ENCODE peak calls at places on chromosomes 5 and 9, in seven cellular contexts. Y is PC-3, G is fibroblast of lung, J is GM23248, D is MM.1S, V is HCT116, E is hepatocyte. N is an unnamed sample.

GRCh38 chr5:77312411-77312810 is 101.9 kb downstream of the PDE8B start:
- DNase-seq in V (no peak), G (peak), Y (peak), E (no peak), D (no peak), J (peak), N (no peak)

GRCh38 chr5:132387649-132388117 is 18.2 kb downstream of the SLC22A5 start:
- DNase-seq in D (no peak), E (peak), Y (peak), J (peak), V (peak), G (peak), N (peak)

GRCh38 chr9:114282104-114282485 is 40.8 kb upstream of the ORM1 start:
- DNase-seq in V (no peak), G (no peak), Y (no peak), D (no peak), J (no peak), E (no peak), N (no peak)

GRCh38 chr9:115132648-115133047 is 14.7 kb upstream of the TNC start:
- DNase-seq in D (no peak), V (no peak), G (peak), E (no peak), Y (no peak), J (no peak), N (no peak)

GRCh38 chr5:40223884-40224402 is 455.8 kb upstream of the PTGER4 start:
- DNase-seq in V (no peak), E (no peak), G (peak), D (peak), J (peak), Y (peak), N (peak)

GRCh38 chr5:137502632-137503031 is 3.5 kb upstream of the SPOCK1 start:
- DNase-seq in Y (no peak), J (no peak), E (no peak), V (no peak), G (no peak), D (no peak), N (no peak)

GRCh38 chr9:136662656-136663310 is at the start of gene EGFL7:
- DNase-seq in Y (no peak), G (no peak), J (no peak), E (no peak), D (no peak), V (no peak), N (no peak)

GRCh38 chr5:2134543-2135299 is 252.0 kb upstream of the IRX4 start:
- DNase-seq in J (no peak), Y (peak), G (no peak), E (no peak), D (no peak), V (no peak), N (no peak)

GRCh38 chr9:135149876-135150275 is 62.4 kb downstream of the OLFM1 start:
- DNase-seq in J (no peak), V (no peak), D (no peak), G (no peak), Y (no peak), E (no peak), N (no peak)

GRCh38 chr5:50839472-50839871 is 173.0 kb downstream of the PARP8 start:
- DNase-seq in G (no peak), Y (no peak), J (no peak), E (no peak), D (no peak), V (no peak), N (no peak)

GRCh38 chr5:33321026-33321425 is 119.7 kb upstream of the TARS1 start:
- DNase-seq in Y (peak), V (no peak), E (peak), J (peak), G (peak), D (no peak), N (peak)

GRCh38 chr5:79567926-79568549 is 44.2 kb upstream of the TENT2 start:
- DNase-seq in D (no peak), E (no peak), Y (peak), G (peak), V (no peak), J (peak), N (no peak)

GRCh38 chr5:35938518-35939227 is at the start of gene CAPSL:
- DNase-seq in G (peak), E (peak), D (peak), V (peak), J (peak), Y (peak), N (no peak)

GRCh38 chr5:145938699-145939531 is 2.5 kb downstream of the SH3RF2 start:
- DNase-seq in D (no peak), V (no peak), Y (no peak), E (no peak), G (peak), J (no peak), N (no peak)

GRCh38 chr5:53253421-53253871 is 143.9 kb upstream of the MOCS2 start:
- DNase-seq in D (peak), Y (peak), V (no peak), J (peak), E (no peak), G (peak), N (peak)

GRCh38 chr5:103724272-103724671 is 161.7 kb upstream of the NUDT12 start:
- DNase-seq in E (no peak), V (no peak), G (no peak), J (no peak), D (no peak), Y (no peak), N (no peak)

GRCh38 chr5:77167695-77168111 is 42.8 kb upstream of the PDE8B start:
- DNase-seq in V (no peak), J (peak), G (peak), Y (peak), D (no peak), E (no peak), N (no peak)

GRCh38 chr5:71948206-71948605 is 159.1 kb upstream of the MAP1B start:
- DNase-seq in J (peak), G (no peak), Y (no peak), V (no peak), E (no peak), D (no peak), N (no peak)

GRCh38 chr5:71939452-71939932 is 167.8 kb upstream of the MAP1B start:
- DNase-seq in G (no peak), E (no peak), J (peak), D (no peak), Y (no peak), V (no peak), N (no peak)

GRCh38 chr5:71946631-71947030 is 160.6 kb upstream of the MAP1B start:
- DNase-seq in J (no peak), D (peak), V (no peak), Y (no peak), G (no peak), E (no peak), N (no peak)

GRCh38 chr5:71938886-71939285 is 168.4 kb upstream of the MAP1B start:
- DNase-seq in J (no peak), Y (peak), E (peak), V (no peak), D (no peak), G (no peak), N (peak)

GRCh38 chr5:71943874-71944273 is 163.4 kb upstream of the MAP1B start:
- DNase-seq in J (no peak), V (no peak), E (no peak), D (no peak), G (no peak), Y (no peak), N (no peak)
- H2AFZ ChIP-seq in J (no peak), V (no peak), E (no peak), D (no peak), G (no peak), Y (no peak), N (no peak)

GRCh38 chr5:157571357-157571827 is 4.2 kb downstream of the ADAM19 start:
- DNase-seq in Y (no peak), V (no peak), D (peak), J (peak), E (peak), G (peak), N (no peak)
- TF ChIP-seq EZH2 in Y (no peak), V (no peak), D (no peak), J (no peak), E (no peak), G (no peak), N (no peak)

DNA sequence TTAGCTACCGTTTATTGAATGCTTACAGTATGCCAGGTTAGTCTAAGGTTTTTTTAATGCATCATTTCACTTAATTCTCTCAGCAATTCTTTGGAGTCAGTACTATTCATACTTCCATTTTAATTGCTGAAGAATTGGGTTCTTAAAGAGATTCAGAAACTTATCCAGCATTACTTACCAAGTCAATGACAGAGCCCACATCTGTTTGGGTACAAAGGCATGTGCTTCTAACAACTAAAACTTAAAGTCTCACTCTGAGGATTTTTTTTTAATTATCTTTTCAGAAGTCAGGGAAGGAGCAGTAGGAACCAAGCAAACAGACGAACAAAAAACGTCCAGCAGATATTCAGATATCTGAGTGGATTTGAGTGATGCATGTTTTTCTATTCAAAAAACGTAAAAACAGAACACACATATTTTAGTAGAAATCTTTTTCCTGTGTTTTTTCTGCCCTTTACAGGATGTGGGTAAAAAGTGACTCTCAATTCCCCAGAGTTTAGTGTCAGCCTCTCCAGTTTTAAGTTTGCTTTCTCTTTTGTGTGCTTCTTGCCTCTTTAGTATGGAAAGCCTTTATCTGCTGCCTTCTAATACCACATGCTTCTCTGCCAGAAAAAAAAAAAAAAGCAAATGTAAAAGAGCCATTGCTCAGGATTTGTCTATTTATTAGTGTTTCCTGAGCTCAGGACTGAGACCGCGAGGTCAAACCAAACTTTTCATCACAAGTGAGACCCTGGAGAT is 118.0 kb downstream of the PRKACG start:
- DNase-seq in G (no peak), E (no peak), V (no peak), J (no peak), Y (no peak), D (peak), N (no peak)
- H2AFZ ChIP-seq in G (no peak), E (peak), V (no peak), J (no peak), Y (no peak), D (peak), N (no peak)

DNA sequence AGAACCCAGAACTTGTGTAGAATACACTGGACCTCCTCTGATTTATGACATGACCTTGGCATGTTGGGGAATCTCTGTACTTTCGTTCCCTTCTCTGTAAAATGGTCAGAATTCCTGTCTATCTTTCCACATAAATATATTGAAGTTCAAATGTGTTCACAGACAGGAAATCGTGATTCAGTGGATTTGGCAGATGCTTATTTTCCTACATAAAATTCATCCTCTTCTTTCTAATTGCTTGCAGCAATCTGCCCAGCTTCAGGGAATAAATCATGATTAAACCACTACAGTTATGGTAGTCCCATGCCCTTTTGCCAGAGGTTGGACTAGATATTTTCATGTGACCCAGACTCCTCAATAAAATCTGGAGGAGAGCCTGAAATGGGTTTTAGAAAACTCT is 52.1 kb upstream of the ARL15 start:
- DNase-seq in V (no peak), G (peak), D (no peak), J (peak), E (no peak), Y (no peak), N (no peak)
- TF ChIP-seq EZH2 in V (no peak), G (no peak), D (no peak), J (no peak), E (no peak), Y (no peak), N (no peak)

DNA sequence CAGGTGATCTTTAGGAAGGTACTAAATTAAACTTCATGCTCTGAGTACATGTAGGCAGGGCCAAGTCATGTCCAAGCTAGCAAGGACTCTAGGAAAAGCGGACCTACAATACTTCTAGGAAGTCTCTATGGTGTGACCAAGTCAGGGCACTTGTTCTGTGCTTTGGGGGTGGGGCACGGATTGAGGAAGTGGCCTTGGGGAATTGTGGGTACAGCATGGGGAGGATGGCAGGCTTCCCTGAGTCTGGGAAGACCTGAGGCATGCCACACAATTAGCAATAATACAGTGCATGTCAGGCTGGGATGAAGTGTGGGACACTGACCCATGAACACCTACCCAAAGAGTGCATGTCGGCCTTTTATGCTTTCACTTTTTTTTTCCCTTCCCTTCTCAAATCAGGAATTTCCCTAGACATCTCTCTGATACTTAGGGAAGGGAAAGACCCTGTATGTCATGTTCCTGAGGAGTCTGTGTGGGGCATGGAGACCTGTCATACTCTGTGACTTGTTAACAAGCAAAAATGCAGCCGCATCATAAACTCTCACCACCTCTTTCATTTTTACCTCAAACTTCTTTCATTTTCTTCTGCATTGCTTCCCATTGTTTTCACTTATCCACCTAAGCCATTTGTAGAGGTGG is 146.4 kb downstream of the PALM2AKAP2 start:
- DNase-seq in Y (no peak), D (no peak), E (no peak), V (no peak), J (no peak), G (no peak), N (no peak)
- H2AFZ ChIP-seq in Y (no peak), D (no peak), E (no peak), V (no peak), J (no peak), G (no peak), N (no peak)

DNA sequence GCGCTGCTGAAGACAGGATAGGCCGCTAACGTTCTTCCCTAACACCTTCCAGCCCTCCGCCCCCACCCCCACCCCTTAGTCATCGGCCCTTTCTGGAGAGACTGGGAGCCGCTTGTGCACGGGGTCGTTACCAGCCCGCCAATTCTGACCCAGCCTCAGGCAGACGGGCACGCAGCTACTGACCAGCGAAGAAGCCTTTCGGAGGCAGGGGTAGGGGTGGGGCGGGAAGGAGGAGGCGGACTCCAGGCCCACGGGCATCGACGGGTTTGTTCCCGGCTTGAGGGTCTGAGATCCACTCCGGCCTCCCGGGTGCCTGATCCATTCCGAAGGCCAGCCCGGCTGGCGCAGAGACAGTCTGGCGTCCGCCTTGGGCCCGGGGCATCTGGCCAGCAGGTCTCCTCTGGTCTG is 729 bp upstream of the HAND1 start:
- DNase-seq in G (no peak), E (peak), J (no peak), D (no peak), V (no peak), Y (no peak), N (no peak)
- TF ChIP-seq EZH2 in G (no peak), E (no peak), J (no peak), D (no peak), V (no peak), Y (no peak), N (peak)

GRCh38 chr5:54655761-54656160 is 138.2 kb downstream of the SNX18 start:
- DNase-seq in V (no peak), Y (no peak), J (no peak), G (no peak), E (no peak), D (no peak), N (no peak)

GRCh38 chr5:54654211-54654610 is 136.7 kb downstream of the SNX18 start:
- DNase-seq in D (no peak), Y (no peak), G (no peak), E (no peak), J (peak), V (no peak), N (no peak)

GRCh38 chr5:54655266-54655665 is 137.7 kb downstream of the SNX18 start:
- DNase-seq in G (no peak), Y (no peak), E (no peak), D (no peak), V (no peak), J (no peak), N (no peak)

GRCh38 chr5:54649041-54649504 is 131.5 kb downstream of the SNX18 start:
- DNase-seq in E (no peak), G (no peak), J (no peak), D (no peak), V (no peak), Y (no peak), N (no peak)

DNA sequence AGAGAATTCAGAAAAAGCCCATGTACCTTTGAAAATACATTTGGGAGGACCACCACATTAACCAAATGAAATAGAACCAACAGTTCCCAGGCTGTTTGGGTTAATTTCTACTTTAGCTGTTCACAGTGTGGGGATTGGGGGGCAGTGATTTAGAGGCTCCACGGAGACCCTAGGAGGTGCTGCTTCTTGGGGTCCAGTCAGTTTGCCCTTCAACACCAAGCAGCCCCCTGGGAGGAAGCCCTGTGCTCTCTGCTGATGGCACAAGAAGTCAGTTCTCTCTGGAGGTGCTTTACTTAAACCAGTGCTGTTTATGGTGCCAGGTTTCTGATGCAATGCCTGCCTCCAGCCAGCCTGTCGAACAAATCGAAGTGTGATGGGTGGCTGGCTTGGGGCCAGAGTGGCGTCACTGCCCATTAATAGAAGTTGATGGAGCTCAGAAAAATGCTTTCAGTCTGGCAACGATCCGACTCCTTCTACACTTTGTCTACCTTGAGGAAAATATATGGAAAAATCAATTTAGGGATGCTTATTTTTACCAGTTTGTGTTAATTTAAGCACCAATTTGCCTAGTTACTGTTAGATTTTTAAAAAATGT is 134.0 kb downstream of the SNX18 start:
- DNase-seq in D (no peak), V (no peak), Y (no peak), E (peak), G (peak), J (peak), N (peak)
- H2AFZ ChIP-seq in D (no peak), V (no peak), Y (no peak), E (no peak), G (no peak), J (peak), N (peak)

GRCh38 chr5:72885824-72886223 is 69.4 kb downstream of the TNPO1 start:
- DNase-seq in J (no peak), G (no peak), D (no peak), V (no peak), E (no peak), Y (no peak), N (no peak)
- TF ChIP-seq EZH2 in J (no peak), G (no peak), D (no peak), V (no peak), E (no peak), Y (no peak), N (no peak)

GRCh38 chr5:130526708-130527107 is 622.4 kb downstream of the CHSY3 start:
- DNase-seq in G (peak), Y (peak), D (no peak), J (no peak), E (no peak), V (no peak), N (no peak)
- H2AFZ ChIP-seq in G (no peak), Y (no peak), D (no peak), J (no peak), E (no peak), V (no peak), N (no peak)

GRCh38 chr9:75909776-75910175 is 19.3 kb downstream of the PCSK5 start:
- DNase-seq in J (no peak), E (no peak), V (peak), D (no peak), Y (no peak), G (peak), N (no peak)

GRCh38 chr9:75907329-75907728 is 16.9 kb downstream of the PCSK5 start:
- DNase-seq in V (no peak), D (no peak), E (peak), Y (no peak), J (no peak), G (peak), N (no peak)

GRCh38 chr9:75906531-75906930 is 16.1 kb downstream of the PCSK5 start:
- DNase-seq in D (no peak), E (no peak), G (no peak), Y (no peak), V (no peak), J (no peak), N (peak)

GRCh38 chr9:75910716-75911115 is 20.2 kb downstream of the PCSK5 start:
- DNase-seq in G (no peak), V (no peak), J (no peak), E (no peak), D (no peak), Y (no peak), N (no peak)

DNA sequence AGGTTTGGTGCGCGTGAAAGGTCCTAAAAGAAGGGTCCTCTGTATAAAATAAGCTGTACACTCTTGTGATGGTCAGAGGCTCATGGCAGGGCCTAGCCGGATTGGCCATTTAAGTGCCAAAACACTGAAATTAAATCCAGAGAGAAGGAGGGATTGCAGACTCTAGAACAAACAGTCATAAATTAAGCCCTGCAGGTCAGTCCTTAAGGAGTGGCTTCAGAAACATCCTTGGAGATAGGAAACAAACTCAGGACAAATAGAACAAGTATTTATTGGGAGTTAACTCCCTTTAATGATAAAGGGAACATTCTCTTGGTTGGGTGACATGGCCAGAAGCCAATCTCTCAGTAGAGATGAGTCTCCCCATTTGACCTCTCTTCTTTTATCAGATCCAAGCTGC is 17.4 kb downstream of the PCSK5 start:
- DNase-seq in D (no peak), V (no peak), J (no peak), G (no peak), E (peak), Y (no peak), N (no peak)
- TF ChIP-seq EZH2 in D (no peak), V (no peak), J (no peak), G (no peak), E (no peak), Y (no peak), N (no peak)